ENCODE peak calls at places on chromosomes 12 and 14, in six cellular contexts. One of them, this sample, is unnamed. For H3K9me3, the result is how much of the 10 kb centered on the place peaks cover.

GRCh38 chr12:16573652-16574077 is 32.3 kb downstream of the LMO3 start:
- DNase-seq in hepatocyte: peak
- DNase-seq in DND-41: no peak
- DNase-seq in A549: no peak
- DNase-seq in upper lobe of right lung: peak
- DNase-seq in adrenal gland: no peak
- DNase-seq in this sample: no peak

GRCh38 chr12:123898673-123899072 is 74.0 kb downstream of the CCDC92 start:
- DNase-seq in adrenal gland: no peak
- DNase-seq in A549: no peak
- DNase-seq in hepatocyte: no peak
- DNase-seq in upper lobe of right lung: no peak
- DNase-seq in DND-41: no peak
- DNase-seq in this sample: no peak

GRCh38 chr14:89428556-89429196 is 11.6 kb upstream of the FOXN3 start:
- DNase-seq in A549: no peak
- DNase-seq in upper lobe of right lung: peak
- DNase-seq in adrenal gland: no peak
- DNase-seq in DND-41: peak
- DNase-seq in hepatocyte: no peak
- DNase-seq in this sample: peak

GRCh38 chr12:14403711-14404164 is 38.3 kb downstream of the ATF7IP start:
- DNase-seq in DND-41: no peak
- DNase-seq in hepatocyte: peak
- DNase-seq in adrenal gland: peak
- DNase-seq in A549: peak
- DNase-seq in upper lobe of right lung: no peak
- DNase-seq in this sample: peak

GRCh38 chr12:27946396-27946795 is 26.1 kb downstream of the PTHLH start:
- DNase-seq in adrenal gland: no peak
- DNase-seq in DND-41: no peak
- DNase-seq in upper lobe of right lung: no peak
- DNase-seq in hepatocyte: no peak
- DNase-seq in A549: no peak
- DNase-seq in this sample: peak

GRCh38 chr14:97274626-97275025 is 477.4 kb downstream of the VRK1 start:
- DNase-seq in adrenal gland: no peak
- DNase-seq in DND-41: no peak
- DNase-seq in upper lobe of right lung: no peak
- DNase-seq in A549: no peak
- DNase-seq in hepatocyte: no peak
- DNase-seq in this sample: no peak

GRCh38 chr12:30021046-30021833 is 237.5 kb upstream of the TMTC1 start:
- DNase-seq in A549: no peak
- DNase-seq in adrenal gland: no peak
- DNase-seq in hepatocyte: peak
- DNase-seq in DND-41: no peak
- DNase-seq in upper lobe of right lung: no peak
- DNase-seq in this sample: no peak

GRCh38 chr12:116916122-116916521 is 5.4 kb downstream of the FBXW8 start:
- DNase-seq in upper lobe of right lung: no peak
- DNase-seq in adrenal gland: no peak
- DNase-seq in A549: no peak
- DNase-seq in DND-41: no peak
- DNase-seq in hepatocyte: peak
- DNase-seq in this sample: peak

GRCh38 chr12:51323966-51324895 is at the start of gene BIN2:
- DNase-seq in A549: no peak
- DNase-seq in upper lobe of right lung: peak
- DNase-seq in adrenal gland: no peak
- DNase-seq in DND-41: peak
- DNase-seq in hepatocyte: no peak
- DNase-seq in this sample: no peak

GRCh38 chr14:60944206-60944605 is 36.7 kb downstream of the TRMT5 start:
- DNase-seq in adrenal gland: no peak
- DNase-seq in upper lobe of right lung: no peak
- DNase-seq in A549: no peak
- DNase-seq in DND-41: no peak
- DNase-seq in hepatocyte: no peak
- DNase-seq in this sample: no peak

GRCh38 chr12:126534495-126534894 is 1469.3 kb downstream of the AACS start:
- DNase-seq in upper lobe of right lung: no peak
- DNase-seq in A549: no peak
- DNase-seq in DND-41: no peak
- DNase-seq in adrenal gland: no peak
- DNase-seq in hepatocyte: no peak
- DNase-seq in this sample: no peak

GRCh38 chr12:57080855-57081254 is 2.3 kb upstream of the NEMP1 start:
- DNase-seq in A549: no peak
- DNase-seq in hepatocyte: no peak
- DNase-seq in DND-41: no peak
- DNase-seq in adrenal gland: no peak
- DNase-seq in upper lobe of right lung: no peak
- DNase-seq in this sample: no peak

GRCh38 chr12:132161046-132161781 is 17.0 kb downstream of the NOC4L start:
- DNase-seq in DND-41: peak
- DNase-seq in hepatocyte: no peak
- DNase-seq in A549: peak
- DNase-seq in adrenal gland: no peak
- DNase-seq in upper lobe of right lung: peak
- DNase-seq in this sample: peak

GRCh38 chr12:132162508-132163031 is 18.3 kb downstream of the NOC4L start:
- DNase-seq in DND-41: no peak
- DNase-seq in hepatocyte: no peak
- DNase-seq in A549: no peak
- DNase-seq in upper lobe of right lung: peak
- DNase-seq in adrenal gland: peak
- DNase-seq in this sample: peak

GRCh38 chr12:132160671-132161045 is 16.4 kb downstream of the NOC4L start:
- DNase-seq in A549: no peak
- DNase-seq in hepatocyte: no peak
- DNase-seq in adrenal gland: no peak
- DNase-seq in DND-41: no peak
- DNase-seq in upper lobe of right lung: peak
- DNase-seq in this sample: no peak

GRCh38 chr12:132163041-132163910 is 19.0 kb downstream of the NOC4L start:
- DNase-seq in upper lobe of right lung: no peak
- DNase-seq in adrenal gland: no peak
- DNase-seq in A549: no peak
- DNase-seq in DND-41: no peak
- DNase-seq in hepatocyte: no peak
- DNase-seq in this sample: no peak

GRCh38 chr12:132161796-132162507 is 17.7 kb downstream of the NOC4L start:
- DNase-seq in hepatocyte: no peak
- DNase-seq in adrenal gland: no peak
- DNase-seq in A549: no peak
- DNase-seq in upper lobe of right lung: peak
- DNase-seq in DND-41: no peak
- DNase-seq in this sample: no peak
- H3K4me3 ChIP-seq in hepatocyte: no peak
- H3K4me3 ChIP-seq in adrenal gland: no peak
- H3K4me3 ChIP-seq in A549: no peak
- H3K4me3 ChIP-seq in upper lobe of right lung: no peak
- H3K4me3 ChIP-seq in DND-41: no peak
- H3K4me3 ChIP-seq in this sample: no peak

DNA sequence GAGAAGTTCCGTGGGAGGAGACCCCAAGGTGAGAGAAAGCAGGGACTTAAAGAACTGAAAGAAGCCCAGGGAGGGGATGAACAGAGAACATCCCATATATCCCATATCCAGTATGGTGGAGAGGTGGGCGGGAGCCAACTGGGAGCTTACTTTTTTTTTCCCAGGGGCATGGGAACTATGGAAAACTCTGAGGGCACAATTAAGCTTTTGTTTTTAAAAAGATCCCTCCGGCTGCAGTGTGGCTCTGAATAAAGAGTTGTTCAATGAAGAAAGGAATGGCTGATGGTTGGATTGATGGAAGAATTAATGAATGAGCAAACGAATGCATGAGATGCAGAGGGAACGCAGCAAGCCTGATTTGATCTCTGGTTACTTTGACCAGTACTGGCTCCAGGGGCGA is 12.6 kb downstream of the NTF3 start:
- DNase-seq in DND-41: no peak
- DNase-seq in hepatocyte: no peak
- DNase-seq in adrenal gland: no peak
- DNase-seq in upper lobe of right lung: no peak
- DNase-seq in A549: no peak
- DNase-seq in this sample: no peak
- H3K9me3 ChIP-seq in DND-41: under half
- H3K9me3 ChIP-seq in hepatocyte: under half
- H3K9me3 ChIP-seq in adrenal gland: under half
- H3K9me3 ChIP-seq in upper lobe of right lung: under half
- H3K9me3 ChIP-seq in A549: under half
- H3K9me3 ChIP-seq in this sample: under half

GRCh38 chr14:91555531-91555930 is 45.4 kb upstream of the PPP4R3A start:
- DNase-seq in A549: no peak
- DNase-seq in adrenal gland: no peak
- DNase-seq in DND-41: no peak
- DNase-seq in hepatocyte: no peak
- DNase-seq in upper lobe of right lung: no peak
- DNase-seq in this sample: no peak
- H3K4me3 ChIP-seq in A549: no peak
- H3K4me3 ChIP-seq in adrenal gland: no peak
- H3K4me3 ChIP-seq in DND-41: no peak
- H3K4me3 ChIP-seq in hepatocyte: no peak
- H3K4me3 ChIP-seq in upper lobe of right lung: no peak
- H3K4me3 ChIP-seq in this sample: no peak

GRCh38 chr12:34394211-34395055 is 372.1 kb downstream of the ALG10 start:
- DNase-seq in upper lobe of right lung: peak
- DNase-seq in DND-41: no peak
- DNase-seq in adrenal gland: peak
- DNase-seq in A549: no peak
- DNase-seq in hepatocyte: no peak
- DNase-seq in this sample: no peak
- H3K9me3 ChIP-seq in upper lobe of right lung: under half
- H3K9me3 ChIP-seq in DND-41: half or more
- H3K9me3 ChIP-seq in adrenal gland: under half
- H3K9me3 ChIP-seq in A549: under half
- H3K9me3 ChIP-seq in hepatocyte: under half
- H3K9me3 ChIP-seq in this sample: under half

GRCh38 chr14:73276836-73277235 is 39.5 kb downstream of the PAPLN start:
- DNase-seq in upper lobe of right lung: no peak
- DNase-seq in DND-41: no peak
- DNase-seq in A549: no peak
- DNase-seq in adrenal gland: no peak
- DNase-seq in hepatocyte: no peak
- DNase-seq in this sample: no peak
- H3K4me3 ChIP-seq in upper lobe of right lung: no peak
- H3K4me3 ChIP-seq in DND-41: no peak
- H3K4me3 ChIP-seq in A549: no peak
- H3K4me3 ChIP-seq in adrenal gland: no peak
- H3K4me3 ChIP-seq in hepatocyte: no peak
- H3K4me3 ChIP-seq in this sample: no peak

GRCh38 chr14:87254331-87254730 is 738.7 kb downstream of the GALC start:
- DNase-seq in upper lobe of right lung: no peak
- DNase-seq in DND-41: no peak
- DNase-seq in A549: no peak
- DNase-seq in adrenal gland: no peak
- DNase-seq in hepatocyte: no peak
- DNase-seq in this sample: no peak
- H3K9me3 ChIP-seq in upper lobe of right lung: under half
- H3K9me3 ChIP-seq in DND-41: under half
- H3K9me3 ChIP-seq in A549: under half
- H3K9me3 ChIP-seq in adrenal gland: under half
- H3K9me3 ChIP-seq in hepatocyte: under half
- H3K9me3 ChIP-seq in this sample: under half

GRCh38 chr12:128810182-128811127 is 13.3 kb downstream of the SLC15A4 start:
- DNase-seq in A549: no peak
- DNase-seq in adrenal gland: no peak
- DNase-seq in hepatocyte: no peak
- DNase-seq in DND-41: no peak
- DNase-seq in upper lobe of right lung: no peak
- DNase-seq in this sample: no peak
- H3K4me3 ChIP-seq in A549: no peak
- H3K4me3 ChIP-seq in adrenal gland: no peak
- H3K4me3 ChIP-seq in hepatocyte: no peak
- H3K4me3 ChIP-seq in DND-41: no peak
- H3K4me3 ChIP-seq in upper lobe of right lung: no peak
- H3K4me3 ChIP-seq in this sample: no peak

GRCh38 chr14:105989746-105990302 is 463.4 kb downstream of the TMEM121 start:
- DNase-seq in hepatocyte: no peak
- DNase-seq in A549: no peak
- DNase-seq in adrenal gland: no peak
- DNase-seq in upper lobe of right lung: no peak
- DNase-seq in DND-41: no peak
- DNase-seq in this sample: no peak
- H3K9me3 ChIP-seq in hepatocyte: under half
- H3K9me3 ChIP-seq in A549: under half
- H3K9me3 ChIP-seq in adrenal gland: under half
- H3K9me3 ChIP-seq in upper lobe of right lung: under half
- H3K9me3 ChIP-seq in DND-41: under half
- H3K9me3 ChIP-seq in this sample: under half

GRCh38 chr12:1663440-1664132 is 27.3 kb upstream of the ADIPOR2 start:
- DNase-seq in upper lobe of right lung: no peak
- DNase-seq in DND-41: no peak
- DNase-seq in A549: no peak
- DNase-seq in adrenal gland: no peak
- DNase-seq in hepatocyte: no peak
- DNase-seq in this sample: no peak
- H3K4me3 ChIP-seq in upper lobe of right lung: no peak
- H3K4me3 ChIP-seq in DND-41: no peak
- H3K4me3 ChIP-seq in A549: no peak
- H3K4me3 ChIP-seq in adrenal gland: no peak
- H3K4me3 ChIP-seq in hepatocyte: no peak
- H3K4me3 ChIP-seq in this sample: no peak

DNA sequence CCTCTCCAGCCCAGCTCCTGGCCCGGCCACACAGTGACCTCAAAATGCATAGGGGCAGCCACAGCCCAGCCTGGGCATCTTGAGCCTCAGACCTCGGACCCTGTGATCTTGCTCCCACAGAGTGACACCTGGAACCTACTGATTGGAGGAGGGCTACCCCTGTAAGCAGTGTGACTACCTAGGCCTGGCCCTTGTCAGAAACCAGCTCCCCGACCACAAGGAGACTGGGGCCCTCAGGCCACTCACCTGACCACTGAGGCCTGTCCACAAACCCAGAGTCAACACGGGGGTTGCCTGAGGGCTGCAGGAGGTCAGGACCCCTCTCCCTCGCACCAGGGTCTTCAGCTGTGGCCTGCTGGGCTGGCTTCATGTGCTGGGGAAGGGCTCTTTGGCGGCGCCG is 9.0 kb downstream of the ANHX start:
- DNase-seq in A549: no peak
- DNase-seq in hepatocyte: no peak
- DNase-seq in DND-41: no peak
- DNase-seq in upper lobe of right lung: no peak
- DNase-seq in adrenal gland: no peak
- DNase-seq in this sample: no peak
- H3K9me3 ChIP-seq in A549: half or more
- H3K9me3 ChIP-seq in hepatocyte: under half
- H3K9me3 ChIP-seq in DND-41: under half
- H3K9me3 ChIP-seq in upper lobe of right lung: under half
- H3K9me3 ChIP-seq in adrenal gland: under half
- H3K9me3 ChIP-seq in this sample: under half

This sample was measured in astrocyte.